ENCODE peak calls at places on chromosomes 13 and 19, in six cellular contexts. H is GM23338; V is T-helper 17 cell; O is NCI-H1092; R is stimulated activated CD4-positive, alpha-beta T cell treated with anti-CD3 and anti-CD28 coated beads, Interleukin-15, amount 100 ng/mL, for 24 hours; P is activated CD4-positive, alpha-beta T cell treated with anti-CD3 and anti-CD28 coated beads, Interleukin-2, amount 10 ng/mL, durations not matched to agents 7 days and 5 days. S is an unnamed sample.

GRCh38 chr19:45883881-45884681 is 1.9 kb downstream of the IRF2BP1 start:
- DNase-seq in P (no peak), O (no peak), H (no peak), R (no peak), V (no peak), S (no peak)

GRCh38 chr13:59865398-59865797 is 298.3 kb downstream of the DIAPH3 start:
- DNase-seq in R (no peak), H (no peak), P (no peak), V (no peak), O (no peak), S (no peak)

GRCh38 chr19:1970806-1971502 is 30.0 kb downstream of the CSNK1G2 start:
- DNase-seq in P (no peak), R (no peak), H (no peak), O (no peak), V (no peak), S (no peak)

GRCh38 chr13:89627991-89628390 is 1719.5 kb upstream of the MIR17HG start:
- DNase-seq in V (no peak), H (no peak), P (no peak), O (no peak), R (no peak), S (no peak)

GRCh38 chr19:13763300-13763699 is 1.0 kb upstream of the MRI1 start:
- DNase-seq in O (no peak), P (no peak), V (no peak), R (no peak), H (no peak), S (no peak)

GRCh38 chr19:31257025-31257424 is 92.2 kb downstream of the TSHZ3 start:
- DNase-seq in H (no peak), P (no peak), V (no peak), O (no peak), R (no peak), S (no peak)

GRCh38 chr13:35855531-35856019 is 275.6 kb downstream of the DCLK1 start:
- DNase-seq in R (no peak), P (no peak), H (peak), V (no peak), O (no peak), S (no peak)

GRCh38 chr13:50015263-50015662 is at the start of gene KCNRG:
- DNase-seq in H (peak), V (no peak), O (no peak), P (no peak), R (no peak), S (no peak)

GRCh38 chr19:56069642-56070041 is 51.5 kb downstream of the ZNF787 start:
- DNase-seq in H (no peak), V (no peak), O (no peak), P (no peak), R (no peak), S (no peak)

GRCh38 chr13:99911069-99911964 is 60.2 kb downstream of the ZIC5 start:
- DNase-seq in H (peak), R (no peak), P (no peak), O (peak), V (no peak), S (no peak)

GRCh38 chr13:114128348-114128623 is 4.1 kb downstream of the RASA3 start:
- DNase-seq in O (no peak), P (no peak), V (no peak), H (no peak), R (no peak), S (no peak)

GRCh38 chr19:18300930-18301717 is 19.7 kb upstream of the JUND start:
- DNase-seq in O (no peak), R (no peak), H (no peak), P (no peak), V (no peak), S (no peak)

S was measured in activated naive CD8-positive, alpha-beta T cell treated with anti-CD3 and anti-CD28 coated beads, Interleukin-2, amount 50 U/mL, for 24 hours.